ENCODE peak calls at places on chromosomes 6 and 20, in five cellular contexts. X, V, H, F and B are unnamed samples.

GRCh38 chr20:50802289-50802688 is 7.4 kb downstream of the BCAS4 start:
- DNase-seq in X (no peak), V (no peak), H (no peak), F (no peak), B (no peak)

GRCh38 chr6:143337201-143337949 is 113.1 kb downstream of the ADAT2 start:
- DNase-seq in X (no peak), V (peak; percentile 93), H (no peak), F (peak; percentile 78), B (peak; percentile 16)

GRCh38 chr20:20566523-20566922 is 145.9 kb downstream of the RALGAPA2 start:
- DNase-seq in X (no peak), V (no peak), H (no peak), F (no peak), B (no peak)

GRCh38 chr6:44339763-44340625 is 2.5 kb upstream of the SPATS1 start:
- DNase-seq in X (no peak), V (no peak), H (no peak), F (no peak), B (no peak)

GRCh38 chr6:157822221-157823000 is 635 bp upstream of the SNX9 start:
- DNase-seq in X (peak; percentile 12), V (peak; percentile 51), H (no peak), F (peak; percentile 40), B (no peak)

GRCh38 chr6:88380618-88381288 is 214.6 kb upstream of the CNR1 start:
- DNase-seq in X (no peak), V (no peak), H (no peak), F (no peak), B (no peak)

GRCh38 chr6:97626586-97627441 is 343.8 kb upstream of the MMS22L start:
- DNase-seq in X (no peak), V (peak; percentile 11), H (no peak), F (no peak), B (no peak)

GRCh38 chr20:32537657-32538525 is 47.2 kb downstream of the NOL4L start:
- DNase-seq in X (no peak), V (peak; percentile 64), H (no peak), F (peak; percentile 90), B (no peak)

GRCh38 chr20:44010162-44010704 is 95.6 kb downstream of the TOX2 start:
- DNase-seq in X (no peak), V (no peak), H (no peak), F (peak; percentile 75), B (no peak)

GRCh38 chr20:57695012-57695411 is 14.8 kb downstream of the PMEPA1 start:
- DNase-seq in X (no peak), V (no peak), H (no peak), F (no peak), B (no peak)

GRCh38 chr6:130322673-130323268 is 43.0 kb upstream of the TMEM200A start:
- DNase-seq in X (no peak), V (peak; percentile 80), H (peak; percentile 17), F (peak; percentile 62), B (peak; percentile 55)

GRCh38 chr20:54061106-54061881 is 9.1 kb downstream of the BCAS1 start:
- DNase-seq in X (no peak), V (no peak), H (no peak), F (no peak), B (no peak)

DNA sequence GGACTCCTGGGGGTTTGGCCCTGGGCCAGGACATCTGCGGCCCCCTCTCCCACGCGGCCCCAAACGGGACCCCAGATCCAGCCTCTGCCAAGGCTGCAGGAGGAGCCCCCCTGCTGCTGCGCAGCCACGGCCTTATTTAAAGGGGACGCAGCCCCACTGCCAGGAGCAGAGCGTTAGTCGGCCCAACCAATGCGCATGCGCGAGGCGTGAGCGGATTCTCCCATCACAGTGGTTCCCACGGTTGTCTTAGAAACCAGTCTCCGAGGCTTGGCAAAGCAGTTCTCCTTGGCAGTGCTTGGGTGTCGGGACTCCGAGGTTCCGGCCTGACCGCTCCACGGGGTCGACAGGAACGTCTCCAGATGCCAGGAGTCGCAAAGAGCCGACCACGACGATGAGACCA is 288.3 kb upstream of the ZNF337 start:
- DNase-seq in X (no peak), V (no peak), H (no peak), F (peak; percentile 23), B (no peak)
- TF ChIP-seq JUNB in X (no peak), V (no peak), H (no peak), F (no peak), B (no peak)

DNA sequence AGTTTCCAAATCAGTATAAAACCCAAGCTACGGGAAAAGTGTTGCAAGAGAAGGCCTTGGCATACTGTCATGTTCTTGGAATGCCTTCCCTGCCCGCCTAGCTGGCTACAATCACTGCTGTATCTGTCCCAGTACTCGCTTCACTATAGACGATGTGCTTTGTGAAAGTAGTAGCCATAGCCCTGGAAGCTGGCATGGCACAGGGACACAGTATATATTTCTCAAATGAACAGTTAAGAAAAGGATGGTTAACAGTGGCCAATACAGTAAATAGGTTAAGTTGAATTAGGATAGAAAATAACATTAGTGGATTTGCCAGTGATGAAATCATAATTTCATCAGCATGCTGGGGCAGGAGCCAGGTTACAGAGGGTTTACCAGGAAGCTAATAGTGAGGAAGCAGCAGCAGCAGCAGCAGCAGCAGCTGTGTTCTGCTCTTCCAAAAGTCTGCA is 499.3 kb downstream of the CDKAL1 start:
- DNase-seq in X (no peak), V (no peak), H (no peak), F (no peak), B (no peak)
- TF ChIP-seq JUNB in X (no peak), V (no peak), H (no peak), F (no peak), B (no peak)

GRCh38 chr20:63739129-63740069 is at the start of gene SLC2A4RG:
- DNase-seq in X (peak; percentile 90), V (peak; percentile 79), H (no peak), F (peak; percentile 87), B (peak; percentile 94)
- TF ChIP-seq JUNB in X (no peak), V (no peak), H (no peak), F (no peak), B (no peak)

GRCh38 chr6:7129784-7130569 is 22.2 kb downstream of the RREB1 start:
- DNase-seq in X (no peak), V (no peak), H (no peak), F (no peak), B (peak; percentile 71)
- TF ChIP-seq JUNB in X (no peak), V (no peak), H (peak; percentile 67), F (no peak), B (no peak)

GRCh38 chr20:8933391-8933807 is 135.5 kb upstream of the PLCB4 start:
- DNase-seq in X (no peak), V (peak; percentile 14), H (no peak), F (no peak), B (no peak)
- TF ChIP-seq JUNB in X (no peak), V (no peak), H (no peak), F (no peak), B (no peak)

DNA sequence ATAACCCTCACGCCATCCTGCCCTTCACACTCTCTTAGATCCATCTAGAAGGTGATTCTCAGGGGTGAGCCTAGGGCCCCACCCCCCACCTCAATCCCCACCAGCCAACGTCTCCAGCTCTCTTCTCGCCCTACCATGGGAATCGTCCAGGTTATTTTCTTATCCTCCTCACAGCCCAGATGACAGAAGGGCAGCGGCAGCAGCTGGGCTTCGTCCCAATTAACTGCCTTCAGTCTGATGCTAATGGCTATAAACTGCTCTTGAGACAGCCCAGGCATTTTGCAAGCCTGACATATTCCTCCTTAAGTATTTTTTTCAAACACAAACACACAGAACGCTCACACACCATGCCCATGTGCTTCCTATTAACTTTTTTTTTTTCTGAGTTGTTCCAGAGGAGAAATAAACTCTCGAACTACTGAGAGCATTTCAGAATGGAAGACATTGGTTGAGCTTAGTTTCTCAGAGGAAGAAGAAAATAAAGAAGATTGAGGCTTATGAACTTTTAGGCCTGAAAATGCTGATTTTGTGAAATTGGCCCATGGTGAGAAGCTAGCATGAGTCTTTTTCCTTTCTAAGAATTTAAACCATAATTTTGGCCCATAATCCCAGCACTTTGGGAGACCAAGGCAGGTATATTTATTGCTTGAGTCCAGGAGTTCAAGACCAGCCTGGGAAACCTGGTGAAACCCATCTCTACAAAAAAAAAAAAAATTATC is 124.6 kb downstream of the EYA2 start:
- DNase-seq in X (no peak), V (peak; percentile 19), H (no peak), F (no peak), B (no peak)
- TF ChIP-seq JUNB in X (no peak), V (no peak), H (no peak), F (no peak), B (no peak)

DNA sequence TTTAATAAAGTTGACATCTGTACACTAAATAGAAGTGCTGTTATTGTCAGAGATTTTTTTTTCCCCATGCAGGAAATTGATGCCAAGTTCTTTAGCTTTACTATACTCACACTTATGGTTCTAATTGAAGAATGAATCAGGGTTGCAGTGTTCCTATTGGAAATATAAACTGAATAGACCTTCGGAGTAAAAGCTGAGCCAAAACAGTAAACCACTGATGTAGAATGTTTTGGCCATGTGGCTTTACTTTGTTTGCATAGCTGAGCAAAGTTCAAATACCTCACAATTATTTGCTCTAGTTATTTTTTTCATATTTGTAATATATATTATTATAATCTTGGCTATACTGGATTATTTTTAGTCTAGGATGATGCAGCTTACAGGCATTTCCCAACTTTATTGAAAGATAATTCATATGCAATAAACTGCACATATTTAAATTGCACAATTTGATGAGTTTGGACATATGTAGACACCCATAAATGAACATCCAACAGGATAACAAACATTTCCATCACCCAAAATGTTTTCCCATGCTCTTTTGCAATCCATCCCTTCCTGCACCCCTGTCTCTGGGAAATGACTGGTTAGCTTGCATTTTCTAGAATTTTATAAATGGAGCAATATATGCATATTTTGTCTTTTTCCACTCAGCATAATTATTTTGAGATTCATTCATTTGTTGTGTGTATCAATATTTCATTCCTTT is 105.8 kb upstream of the NOX3 start:
- DNase-seq in X (no peak), V (no peak), H (no peak), F (no peak), B (peak; percentile 58)
- TF ChIP-seq JUNB in X (no peak), V (no peak), H (no peak), F (no peak), B (no peak)